ENCODE peak calls at places on chromosomes 11 and 22, in four cellular contexts. U is GM12878, P is astrocyte of the spinal cord, K is bronchial epithelial cell. T is an unnamed sample.
A peak's percentile ranks its signal among the peaks of the same experiment; 100 is the strongest.

GRCh38 chr22:25482868-25483639 is 81.4 kb upstream of the GRK3 start:
- DNase-seq in U (no peak), P (no peak), K (no peak), T (no peak)

GRCh38 chr11:119318240-119319135 is 1.6 kb upstream of the MCAM start:
- DNase-seq in U (peak; percentile 70), P (peak; percentile 61), K (peak; percentile 93), T (no peak)

GRCh38 chr11:120068114-120068573 is 69.8 kb downstream of the TRIM29 start:
- DNase-seq in U (no peak), P (peak; percentile 18), K (peak; percentile 55), T (no peak)

GRCh38 chr22:44281706-44282637 is 30.8 kb downstream of the SHISAL1 start:
- DNase-seq in U (no peak), P (no peak), K (no peak), T (no peak)

GRCh38 chr11:69716099-69716498 is 12.3 kb upstream of the FGF19 start:
- DNase-seq in U (no peak), P (no peak), K (no peak), T (no peak)

GRCh38 chr11:58652726-58653280 is 30.3 kb downstream of the CNTF start:
- DNase-seq in U (no peak), P (no peak), K (peak; percentile 23), T (no peak)

GRCh38 chr11:45079943-45080719 is 66.3 kb upstream of the PRDM11 start:
- DNase-seq in U (no peak), P (no peak), K (no peak), T (no peak)

GRCh38 chr11:36774603-36775002 is 176.6 kb upstream of the RAG2 start:
- DNase-seq in U (no peak), P (no peak), K (peak; percentile 84), T (no peak)

GRCh38 chr11:16028406-16028805 is 327.9 kb downstream of the SOX6 start:
- DNase-seq in U (no peak), P (no peak), K (no peak), T (no peak)

GRCh38 chr22:50606126-50606525 is 5.5 kb downstream of the MAPK8IP2 start:
- DNase-seq in U (no peak), P (no peak), K (no peak), T (no peak)

GRCh38 chr11:47330002-47330911 is 22.2 kb downstream of the MYBPC3 start:
- DNase-seq in U (no peak), P (peak; percentile 8), K (peak; percentile 20), T (no peak)

GRCh38 chr22:40951795-40952602 is 821 bp downstream of the RBX1 start:
- DNase-seq in U (peak; percentile 33), P (no peak), K (peak; percentile 17), T (no peak)

GRCh38 chr22:23539135-23539838 is 40.8 kb downstream of the IGLL1 start:
- DNase-seq in U (peak; percentile 36), P (peak; percentile 77), K (peak; percentile 68), T (peak; percentile 79)

GRCh38 chr11:123407124-123407995 is 22.7 kb upstream of the GRAMD1B start:
- DNase-seq in U (no peak), P (peak; percentile 71), K (peak; percentile 75), T (peak; percentile 53)

GRCh38 chr22:40808018-40808841 is 10.9 kb downstream of the SLC25A17 start:
- DNase-seq in U (no peak), P (peak; percentile 13), K (no peak), T (no peak)

GRCh38 chr22:23245799-23246136 is 65.5 kb downstream of the BCR start:
- DNase-seq in U (no peak), P (no peak), K (peak; percentile 45), T (no peak)

GRCh38 chr11:114150671-114151070 is 91.2 kb downstream of the ZBTB16 start:
- DNase-seq in U (no peak), P (no peak), K (no peak), T (no peak)

GRCh38 chr11:58771458-58771855 is 39.7 kb upstream of the GLYAT start:
- DNase-seq in U (no peak), P (no peak), K (no peak), T (no peak)

GRCh38 chr11:124896071-124896750 is 1.5 kb downstream of the ROBO4 start:
- DNase-seq in U (no peak), P (no peak), K (no peak), T (no peak)

GRCh38 chr11:11578542-11578941 is 43.3 kb downstream of the GALNT18 start:
- DNase-seq in U (no peak), P (no peak), K (no peak), T (no peak)

GRCh38 chr11:45485070-45485716 is 180.2 kb downstream of the CHST1 start:
- DNase-seq in U (no peak), P (no peak), K (no peak), T (no peak)

GRCh38 chr22:36762687-36763260 is 13.1 kb downstream of the IFT27 start:
- DNase-seq in U (no peak), P (no peak), K (no peak), T (no peak)

GRCh38 chr11:116838321-116839084 is 1.1 kb upstream of the APOA1 start:
- DNase-seq in U (no peak), P (no peak), K (no peak), T (no peak)

GRCh38 chr11:116840746-116841296 is 3.4 kb upstream of the APOA1 start:
- DNase-seq in U (no peak), P (no peak), K (no peak), T (no peak)

GRCh38 chr11:116842909-116843308 is 5.5 kb upstream of the APOA1 start:
- DNase-seq in U (no peak), P (no peak), K (no peak), T (no peak)

GRCh38 chr11:116842117-116842516 is 4.7 kb upstream of the APOA1 start:
- DNase-seq in U (no peak), P (no peak), K (no peak), T (no peak)

DNA sequence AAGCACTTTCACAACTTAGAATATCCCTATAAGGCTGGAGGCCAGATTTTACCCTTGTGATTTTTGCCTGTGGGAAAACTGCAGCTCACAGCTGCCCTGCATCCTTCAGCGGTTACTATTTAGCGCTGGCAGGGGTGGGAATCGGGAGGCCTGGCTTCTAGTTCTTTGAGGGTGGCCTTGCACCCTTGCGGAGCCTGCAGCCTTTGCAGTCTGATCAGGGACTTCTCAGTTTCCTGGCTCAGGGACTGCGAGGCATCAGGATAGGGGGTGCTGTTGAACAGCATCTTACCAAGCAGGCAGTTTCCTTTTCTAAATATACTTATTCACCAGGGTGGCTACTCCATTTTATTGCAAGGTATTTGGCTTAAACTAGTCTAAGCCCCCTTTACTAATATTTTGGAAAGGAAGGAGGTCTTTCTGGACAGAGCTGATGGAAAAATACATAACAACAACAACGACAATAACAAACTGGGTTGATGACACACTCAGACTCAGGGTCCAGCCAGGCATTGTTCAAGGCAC is 2.9 kb upstream of the APOA1 start:
- DNase-seq in U (no peak), P (no peak), K (peak; percentile 18), T (no peak)
- TF ChIP-seq CTCF in U (no peak), P (peak; percentile 31), K (peak; percentile 13), T (no peak)

GRCh38 chr11:116126540-116126939 is 622.3 kb upstream of the CADM1 start:
- DNase-seq in U (no peak), P (no peak), K (no peak), T (no peak)
- TF ChIP-seq CTCF in U (no peak), P (no peak), K (no peak), T (no peak)

DNA sequence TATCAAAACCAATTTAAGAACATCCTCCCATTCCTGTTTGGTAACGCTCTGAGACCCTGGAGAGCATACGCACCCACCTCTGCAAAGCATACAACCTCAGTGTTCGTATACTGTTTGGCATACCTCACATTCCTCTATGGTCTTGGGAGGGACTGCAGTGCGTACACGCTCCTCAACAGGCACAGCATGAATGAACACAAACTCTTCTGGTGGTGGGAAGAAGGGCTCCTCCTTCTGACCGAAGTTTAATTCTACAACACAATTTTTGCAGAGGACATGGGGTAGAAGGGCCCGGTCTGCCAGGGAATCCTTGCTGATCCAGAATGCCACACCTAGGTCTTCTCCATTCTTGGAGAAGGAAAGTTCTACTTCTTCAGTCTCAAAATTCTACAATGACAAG is 5.3 kb downstream of the HNRNPUL2 start:
- DNase-seq in U (no peak), P (peak; percentile 39), K (no peak), T (no peak)
- TF ChIP-seq CTCF in U (no peak), P (peak; percentile 13), K (no peak), T (no peak)

DNA sequence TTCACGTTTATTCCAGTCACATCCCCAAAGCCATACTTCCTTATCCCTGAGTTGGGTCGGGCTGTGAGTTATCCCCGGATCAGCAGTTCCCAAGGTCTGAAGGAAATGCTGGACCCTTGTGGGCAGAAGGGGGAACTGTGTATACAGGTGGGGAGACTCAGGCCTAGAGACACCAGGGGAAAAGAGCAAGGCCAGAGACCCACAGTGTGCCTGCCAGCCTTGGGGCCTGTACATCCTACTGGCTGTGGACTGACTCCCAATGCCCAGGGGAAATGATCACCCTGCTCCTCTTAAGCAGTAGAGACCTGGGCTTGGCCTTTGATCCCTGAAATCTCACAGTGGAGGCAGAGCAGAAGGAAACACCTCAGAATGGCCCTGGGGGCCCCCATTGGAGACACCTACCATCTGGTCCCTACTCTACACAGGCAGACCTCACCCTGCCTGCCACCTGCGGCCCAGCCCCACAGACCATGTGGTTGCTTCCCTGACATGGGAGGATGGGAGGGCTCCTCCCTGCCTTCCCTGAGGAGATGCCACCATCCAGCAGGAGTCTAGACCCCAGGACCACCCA is 1.3 kb downstream of the SELENOM start:
- DNase-seq in U (no peak), P (no peak), K (no peak), T (no peak)
- TF ChIP-seq CTCF in U (no peak), P (no peak), K (no peak), T (no peak)

DNA sequence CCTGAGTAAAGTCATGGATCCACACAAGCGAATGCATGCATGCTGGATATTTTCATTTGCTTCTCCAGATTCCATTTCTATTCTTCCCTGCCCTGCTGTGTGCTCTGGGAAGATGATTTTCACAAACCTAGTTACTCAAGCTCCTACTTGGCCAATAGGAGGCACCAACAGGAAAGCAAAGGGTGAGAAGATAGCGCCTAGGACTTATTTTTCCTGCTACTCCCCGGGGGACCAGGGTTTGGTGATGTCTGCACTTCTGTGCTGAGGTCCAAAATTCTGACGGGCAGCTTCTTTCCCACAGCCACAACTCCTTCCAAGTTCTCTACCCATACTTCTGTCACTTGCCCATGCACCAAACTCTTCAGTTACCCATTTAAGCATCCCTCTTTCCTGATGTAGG is 509.3 kb upstream of the TENM4 start:
- DNase-seq in U (no peak), P (no peak), K (no peak), T (no peak)
- TF ChIP-seq CTCF in U (no peak), P (no peak), K (no peak), T (no peak)

GRCh38 chr11:111382451-111382850 is 3.4 kb upstream of the POU2AF1 start:
- DNase-seq in U (no peak), P (no peak), K (no peak), T (no peak)
- TF ChIP-seq CTCF in U (no peak), P (no peak), K (no peak), T (no peak)

GRCh38 chr11:92552942-92553341 is 328.3 kb downstream of the FAT3 start:
- DNase-seq in U (no peak), P (no peak), K (peak; percentile 12), T (no peak)
- TF ChIP-seq CTCF in U (peak; percentile 8), P (no peak), K (peak; percentile 5), T (no peak)